ENCODE peak calls at places on chromosomes 2 and 18, in six cellular contexts. P is neural progenitor cell, Q is astrocyte, V is BJ, X is SK-N-SH, B is tibial artery. O is an unnamed sample.

GRCh38 chr2:239369631-239370161 is 31.1 kb downstream of the HDAC4 start:
- DNase-seq in P (no peak), Q (no peak), V (peak; percentile 53), X (no peak), B (no peak), O (no peak)

GRCh38 chr2:207044963-207045362 is 105.6 kb downstream of the CPO start:
- DNase-seq in P (no peak), Q (no peak), V (no peak), X (no peak), B (no peak), O (no peak)

GRCh38 chr18:34222396-34223163 is 2.1 kb downstream of the NOL4 start:
- DNase-seq in P (peak; percentile 73), Q (peak; percentile 3), V (no peak), X (peak; percentile 64), B (peak; percentile 20), O (peak; percentile 5)

GRCh38 chr2:150280255-150280654 is 207.2 kb downstream of the RND3 start:
- DNase-seq in P (no peak), Q (peak; percentile 60), V (peak; percentile 72), X (no peak), B (peak; percentile 62), O (no peak)

GRCh38 chr2:159094173-159094737 is 125.8 kb downstream of the TANC1 start:
- DNase-seq in P (no peak), Q (peak; percentile 83), V (peak; percentile 79), X (no peak), B (peak; percentile 75), O (peak; percentile 89)

GRCh38 chr18:41075212-41075611 is 879.8 kb upstream of the PIK3C3 start:
- DNase-seq in P (peak; percentile 11), Q (peak; percentile 97), V (peak; percentile 40), X (no peak), B (no peak), O (peak; percentile 68)

GRCh38 chr2:44975571-44976450 is 33.4 kb downstream of the SIX2 start:
- DNase-seq in P (peak; percentile 46), Q (no peak), V (no peak), X (no peak), B (no peak), O (no peak)

GRCh38 chr2:184692137-184692734 is 93.9 kb downstream of the ZNF804A start:
- DNase-seq in P (no peak), Q (peak; percentile 2), V (peak; percentile 13), X (peak; percentile 55), B (no peak), O (peak; percentile 10)

GRCh38 chr2:239590995-239591915 is 190.4 kb upstream of the HDAC4 start:
- DNase-seq in P (no peak), Q (no peak), V (no peak), X (no peak), B (no peak), O (no peak)

GRCh38 chr2:160996584-160996983 is 163.6 kb upstream of the TANK start:
- DNase-seq in P (no peak), Q (no peak), V (no peak), X (no peak), B (no peak), O (no peak)

GRCh38 chr2:1234731-1235308 is 178.4 kb upstream of the TPO start:
- DNase-seq in P (no peak), Q (no peak), V (no peak), X (no peak), B (no peak), O (no peak)

GRCh38 chr2:101517753-101518152 is 42.8 kb upstream of the RFX8 start:
- DNase-seq in P (no peak), Q (peak; percentile 78), V (peak; percentile 46), X (no peak), B (no peak), O (no peak)

GRCh38 chr2:127614731-127615130 is 31.2 kb upstream of the GPR17 start:
- DNase-seq in P (no peak), Q (peak; percentile 10), V (peak; percentile 67), X (peak; percentile 6), B (no peak), O (peak; percentile 40)

DNA sequence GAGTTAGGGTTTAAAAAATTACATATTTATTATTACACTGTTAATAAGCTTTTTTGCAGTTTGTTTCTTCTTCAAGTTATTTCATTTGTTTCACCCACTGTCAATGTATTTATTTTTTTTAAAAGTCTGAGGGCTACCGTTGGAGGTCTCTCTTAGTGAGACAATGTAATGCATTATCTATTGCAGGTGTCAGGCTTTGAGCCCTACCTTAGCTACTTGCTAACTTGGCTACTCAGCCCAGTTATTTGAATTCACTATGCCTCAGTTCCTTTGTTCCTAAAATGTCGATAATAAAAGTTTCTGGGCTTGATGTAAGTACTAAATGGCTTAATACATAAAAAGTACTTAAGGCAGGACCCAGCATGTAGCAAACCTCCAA is 458 bp upstream of the TFPI start:
- DNase-seq in P (no peak), Q (no peak), V (no peak), X (no peak), B (no peak), O (no peak)
- H3K4me3 ChIP-seq in P (no peak overlapping the region), Q (peak overlapping the region; percentile 90), V (no peak overlapping the region), X (no peak overlapping the region), B (peak overlapping the region; percentile 65), O (peak overlapping the region; percentile 67)

GRCh38 chr2:69309336-69310048 is 77.5 kb downstream of the GFPT1 start:
- DNase-seq in P (no peak), Q (peak; percentile 18), V (no peak), X (peak; percentile 37), B (peak; percentile 51), O (no peak)

GRCh38 chr2:69307696-69308064 is 79.3 kb downstream of the GFPT1 start:
- DNase-seq in P (no peak), Q (no peak), V (no peak), X (no peak), B (no peak), O (no peak)

GRCh38 chr2:69306897-69307695 is 79.9 kb downstream of the GFPT1 start:
- DNase-seq in P (peak; percentile 90), Q (peak; percentile 52), V (no peak), X (peak; percentile 93), B (peak; percentile 90), O (peak; percentile 71)

GRCh38 chr2:69306612-69306896 is 80.5 kb downstream of the GFPT1 start:
- DNase-seq in P (no peak), Q (no peak), V (no peak), X (no peak), B (no peak), O (no peak)

DNA sequence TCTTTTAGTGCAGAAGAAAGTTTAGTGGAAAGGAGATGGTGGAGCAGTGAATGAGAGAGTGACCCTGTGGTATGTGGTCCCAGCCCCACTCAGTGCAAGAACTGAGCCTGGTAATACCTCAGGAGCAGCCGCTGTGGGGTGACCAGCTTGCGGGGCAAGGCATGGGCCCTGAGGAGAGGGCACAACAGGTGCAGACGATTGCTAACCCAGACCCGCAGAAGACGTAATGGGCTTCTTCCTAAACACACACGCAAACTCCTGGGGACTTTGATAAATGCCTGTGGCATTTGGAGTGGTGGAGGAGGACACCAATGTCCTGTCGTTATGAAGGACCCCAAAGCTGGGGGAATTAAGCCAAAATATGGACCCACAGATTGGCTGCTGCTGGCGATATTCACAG is 78.7 kb downstream of the GFPT1 start:
- DNase-seq in P (no peak), Q (no peak), V (no peak), X (no peak), B (no peak), O (no peak)
- H3K36me3 ChIP-seq in P (no peaks in the 10 kb centered on the region), Q (no peaks in the 10 kb centered on the region), V (no peaks in the 10 kb centered on the region), X (no peaks in the 10 kb centered on the region), B (no peaks in the 10 kb centered on the region), O (no peaks in the 10 kb centered on the region)

GRCh38 chr2:16025211-16025875 is 85.0 kb downstream of the MYCN start:
- DNase-seq in P (no peak), Q (no peak), V (no peak), X (no peak), B (no peak), O (no peak)

GRCh38 chr2:16026816-16027501 is 86.6 kb downstream of the MYCN start:
- DNase-seq in P (no peak), Q (no peak), V (no peak), X (no peak), B (no peak), O (no peak)

GRCh38 chr2:16028644-16029043 is 88.3 kb downstream of the MYCN start:
- DNase-seq in P (no peak), Q (no peak), V (no peak), X (no peak), B (no peak), O (no peak)

GRCh38 chr2:16023663-16024360 is 83.5 kb downstream of the MYCN start:
- DNase-seq in P (no peak), Q (no peak), V (no peak), X (no peak), B (no peak), O (no peak)

DNA sequence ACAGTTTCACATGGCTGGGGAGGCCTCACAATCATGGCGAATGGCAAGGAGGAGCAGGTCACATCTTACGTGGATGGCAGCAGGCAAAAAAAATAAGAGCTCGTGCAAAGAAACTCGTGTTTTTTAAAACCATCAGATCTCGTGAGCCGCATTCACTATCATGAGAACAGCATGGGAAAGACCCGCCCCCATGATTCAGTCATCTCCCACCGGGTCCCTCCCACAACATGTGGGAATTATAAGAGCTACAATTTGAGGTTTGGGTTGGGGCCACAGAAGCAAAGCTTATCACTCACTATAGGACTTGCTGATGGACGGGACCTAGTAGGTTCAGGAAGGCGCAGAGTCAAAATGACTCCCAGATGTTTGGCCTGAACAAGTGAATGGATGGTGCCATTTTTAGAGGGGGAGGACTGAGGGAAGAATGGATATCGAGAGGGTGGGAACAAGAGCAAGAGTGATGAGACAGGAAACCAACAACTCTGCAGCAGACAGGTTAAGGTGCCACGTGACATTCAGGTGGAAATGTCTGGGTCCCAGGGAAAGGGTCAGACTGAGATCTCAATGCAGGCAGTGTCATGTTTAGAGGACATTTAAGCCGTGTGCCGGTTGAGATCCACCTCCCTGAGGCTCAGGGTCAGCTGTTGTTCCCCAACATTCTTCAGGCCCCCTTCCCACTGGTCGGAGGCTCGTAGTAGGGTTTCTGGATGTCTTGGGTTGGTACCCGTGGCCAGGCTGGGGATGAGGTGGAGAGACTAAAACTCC is 85.7 kb downstream of the MYCN start:
- DNase-seq in P (no peak), Q (no peak), V (no peak), X (no peak), B (no peak), O (no peak)
- H3K27me3 ChIP-seq in P (no peaks in the 10 kb centered on the region), Q (no peaks in the 10 kb centered on the region), V (no peaks in the 10 kb centered on the region), X (no peaks in the 10 kb centered on the region), B (peaks cover 5% of the 10 kb centered on the region), O (no peaks in the 10 kb centered on the region)

GRCh38 chr2:191539068-191539467 is 138.9 kb upstream of the NABP1 start:
- DNase-seq in P (peak; percentile 75), Q (peak; percentile 4), V (no peak), X (peak; percentile 39), B (no peak), O (peak; percentile 12)
- H3K4me3 ChIP-seq in P (no peak overlapping the region), Q (no peak overlapping the region), V (no peak overlapping the region), X (no peak overlapping the region), B (no peak overlapping the region), O (no peak overlapping the region)

GRCh38 chr2:200864206-200864976 is at the start of gene CLK1:
- DNase-seq in P (peak; percentile 92), Q (peak; percentile 80), V (peak; percentile 61), X (peak; percentile 95), B (peak; percentile 96), O (peak; percentile 96)

GRCh38 chr2:200863655-200864205 is 728 bp downstream of the CLK1 start:
- DNase-seq in P (peak; percentile 25), Q (peak; percentile 14), V (no peak), X (no peak), B (no peak), O (no peak)

GRCh38 chr2:200862532-200863000 is 1.9 kb downstream of the CLK1 start:
- DNase-seq in P (peak; percentile 9), Q (peak; percentile 82), V (no peak), X (peak; percentile 33), B (peak; percentile 57), O (peak; percentile 40)

GRCh38 chr2:200860092-200860795 is 4.2 kb downstream of the CLK1 start:
- DNase-seq in P (no peak), Q (peak; percentile 23), V (no peak), X (no peak), B (peak; percentile 52), O (no peak)

GRCh38 chr2:200861617-200862016 is 2.8 kb downstream of the CLK1 start:
- DNase-seq in P (no peak), Q (no peak), V (no peak), X (no peak), B (no peak), O (no peak)
- H3K36me3 ChIP-seq in P (peaks cover 45% of the 10 kb centered on the region), Q (peaks cover 48% of the 10 kb centered on the region), V (peaks cover 12% of the 10 kb centered on the region), X (peaks cover 59% of the 10 kb centered on the region), B (peaks cover 31% of the 10 kb centered on the region), O (peaks cover 72% of the 10 kb centered on the region)

O was measured in MG63.